ENCODE peak calls at places on chromosomes 6 and 20, in four cellular contexts. Q, F, N and I are unnamed samples.

GRCh38 chr20:4160761-4161305 is 145.5 kb upstream of the RNF24 start:
- DNase-seq in Q (no peak), N (peak; percentile 69), F (no peak), I (no peak)

GRCh38 chr6:108671790-108672189 is 111.1 kb downstream of the FOXO3 start:
- DNase-seq in N (no peak), F (no peak), Q (no peak), I (no peak)

GRCh38 chr6:29011276-29011734 is 6.2 kb upstream of the ZNF311 start:
- DNase-seq in F (peak; percentile 40), N (peak; percentile 69), Q (peak; percentile 36), I (peak; percentile 50)

GRCh38 chr20:47762699-47763098 is 22.6 kb downstream of the SULF2 start:
- DNase-seq in F (no peak), Q (peak; percentile 37), N (peak; percentile 66), I (no peak)

GRCh38 chr6:110755411-110755834 is 59.8 kb downstream of the CDK19 start:
- DNase-seq in F (no peak), Q (no peak), N (peak; percentile 20), I (no peak)

GRCh38 chr6:30463651-30464618 is 25.4 kb upstream of the HLA-E start:
- DNase-seq in Q (no peak), F (peak; percentile 62), N (peak; percentile 54), I (no peak)

GRCh38 chr6:99426454-99426762 is 1.3 kb upstream of the PNISR start:
- DNase-seq in F (no peak), Q (no peak), N (peak; percentile 5), I (no peak)

GRCh38 chr20:19817017-19817416 is 59.0 kb downstream of the RIN2 start:
- DNase-seq in Q (no peak), F (no peak), N (peak; percentile 95), I (no peak)

GRCh38 chr6:324116-324728 is 31.9 kb downstream of the DUSP22 start:
- DNase-seq in F (no peak), N (no peak), Q (no peak), I (no peak)